ENCODE peak calls at places on chromosomes 16 and 17, in ten cellular contexts. One of them, this sample, is unnamed.

GRCh38 chr17:9729735-9730420 is 61.5 kb downstream of the DHRS7C start:
- DNase-seq in GM23248: peak; percentile 14
- DNase-seq in PC-3: peak; percentile 52
- DNase-seq in GM23338: no peak
- DNase-seq in SK-N-SH: no peak
- DNase-seq in MM.1S: no peak
- DNase-seq in HCT116: no peak
- DNase-seq in OCI-LY7: no peak
- DNase-seq in hepatocyte: no peak
- DNase-seq in PC-9: peak; percentile 55
- DNase-seq in this sample: no peak

GRCh38 chr16:89402962-89403361 is 87.4 kb downstream of the ANKRD11 start:
- DNase-seq in GM23248: no peak
- DNase-seq in PC-3: no peak
- DNase-seq in GM23338: no peak
- DNase-seq in SK-N-SH: no peak
- DNase-seq in MM.1S: no peak
- DNase-seq in HCT116: no peak
- DNase-seq in OCI-LY7: peak; percentile 28
- DNase-seq in hepatocyte: no peak
- DNase-seq in PC-9: no peak
- DNase-seq in this sample: no peak

GRCh38 chr16:69741519-69741918 is 13.2 kb downstream of the NOB1 start:
- DNase-seq in GM23248: no peak
- DNase-seq in PC-3: peak; percentile 29
- DNase-seq in GM23338: no peak
- DNase-seq in SK-N-SH: no peak
- DNase-seq in MM.1S: no peak
- DNase-seq in HCT116: no peak
- DNase-seq in OCI-LY7: no peak
- DNase-seq in hepatocyte: no peak
- DNase-seq in PC-9: peak; percentile 43
- DNase-seq in this sample: no peak

GRCh38 chr16:12639044-12639443 is 164.6 kb downstream of the CPPED1 start:
- DNase-seq in GM23248: peak; percentile 76
- DNase-seq in PC-3: no peak
- DNase-seq in GM23338: no peak
- DNase-seq in SK-N-SH: no peak
- DNase-seq in MM.1S: no peak
- DNase-seq in HCT116: no peak
- DNase-seq in OCI-LY7: no peak
- DNase-seq in hepatocyte: no peak
- DNase-seq in PC-9: no peak
- DNase-seq in this sample: peak; percentile 41

GRCh38 chr16:87464691-87465300 is 28.0 kb downstream of the ZCCHC14 start:
- DNase-seq in GM23248: peak; percentile 98
- DNase-seq in PC-3: peak; percentile 61
- DNase-seq in GM23338: no peak
- DNase-seq in SK-N-SH: peak; percentile 58
- DNase-seq in MM.1S: no peak
- DNase-seq in HCT116: no peak
- DNase-seq in OCI-LY7: no peak
- DNase-seq in hepatocyte: peak; percentile 80
- DNase-seq in PC-9: peak; percentile 41
- DNase-seq in this sample: no peak

GRCh38 chr16:70638814-70639792 is 7.3 kb upstream of the IL34 start:
- DNase-seq in GM23248: peak; percentile 36
- DNase-seq in PC-3: no peak
- DNase-seq in GM23338: no peak
- DNase-seq in SK-N-SH: peak; percentile 67
- DNase-seq in MM.1S: peak; percentile 73
- DNase-seq in HCT116: no peak
- DNase-seq in OCI-LY7: no peak
- DNase-seq in hepatocyte: peak; percentile 71
- DNase-seq in PC-9: no peak
- DNase-seq in this sample: peak; percentile 34

GRCh38 chr16:88770459-88771293 is 14.3 kb downstream of the PIEZO1 start:
- DNase-seq in GM23248: no peak
- DNase-seq in PC-3: peak; percentile 61
- DNase-seq in GM23338: peak; percentile 70
- DNase-seq in SK-N-SH: peak; percentile 78
- DNase-seq in MM.1S: no peak
- DNase-seq in HCT116: peak; percentile 78
- DNase-seq in OCI-LY7: no peak
- DNase-seq in hepatocyte: peak; percentile 91
- DNase-seq in PC-9: peak; percentile 96
- DNase-seq in this sample: peak; percentile 76

GRCh38 chr16:53626816-53627215 is 76.8 kb downstream of the RPGRIP1L start:
- DNase-seq in GM23248: no peak
- DNase-seq in PC-3: no peak
- DNase-seq in GM23338: no peak
- DNase-seq in SK-N-SH: no peak
- DNase-seq in MM.1S: no peak
- DNase-seq in HCT116: no peak
- DNase-seq in OCI-LY7: no peak
- DNase-seq in hepatocyte: no peak
- DNase-seq in PC-9: no peak
- DNase-seq in this sample: no peak

GRCh38 chr17:42000399-42001076 is 16.7 kb downstream of the DNAJC7 start:
- DNase-seq in GM23248: no peak
- DNase-seq in PC-3: no peak
- DNase-seq in GM23338: no peak
- DNase-seq in SK-N-SH: no peak
- DNase-seq in MM.1S: no peak
- DNase-seq in HCT116: no peak
- DNase-seq in OCI-LY7: no peak
- DNase-seq in hepatocyte: no peak
- DNase-seq in PC-9: no peak
- DNase-seq in this sample: no peak

GRCh38 chr17:49315974-49316570 is 46.0 kb downstream of the ZNF652 start:
- DNase-seq in GM23248: peak; percentile 55
- DNase-seq in PC-3: peak; percentile 60
- DNase-seq in GM23338: no peak
- DNase-seq in SK-N-SH: no peak
- DNase-seq in MM.1S: no peak
- DNase-seq in HCT116: no peak
- DNase-seq in OCI-LY7: peak; percentile 56
- DNase-seq in hepatocyte: no peak
- DNase-seq in PC-9: no peak
- DNase-seq in this sample: peak; percentile 92

GRCh38 chr17:20010099-20010863 is 1.1 kb downstream of the SPECC1 start:
- DNase-seq in GM23248: peak; percentile 76
- DNase-seq in PC-3: peak; percentile 90
- DNase-seq in GM23338: peak; percentile 66
- DNase-seq in SK-N-SH: peak; percentile 64
- DNase-seq in MM.1S: peak; percentile 44
- DNase-seq in HCT116: peak; percentile 54
- DNase-seq in OCI-LY7: no peak
- DNase-seq in hepatocyte: peak; percentile 78
- DNase-seq in PC-9: peak; percentile 60
- DNase-seq in this sample: no peak

GRCh38 chr17:64091571-64091970 is 38.4 kb downstream of the ERN1 start:
- DNase-seq in GM23248: no peak
- DNase-seq in PC-3: no peak
- DNase-seq in GM23338: no peak
- DNase-seq in SK-N-SH: no peak
- DNase-seq in MM.1S: no peak
- DNase-seq in HCT116: no peak
- DNase-seq in OCI-LY7: no peak
- DNase-seq in hepatocyte: no peak
- DNase-seq in PC-9: no peak
- DNase-seq in this sample: no peak

GRCh38 chr16:24493859-24494258 is 45.5 kb upstream of the RBBP6 start:
- DNase-seq in GM23248: peak; percentile 26
- DNase-seq in PC-3: peak; percentile 68
- DNase-seq in GM23338: no peak
- DNase-seq in SK-N-SH: no peak
- DNase-seq in MM.1S: no peak
- DNase-seq in HCT116: no peak
- DNase-seq in OCI-LY7: no peak
- DNase-seq in hepatocyte: no peak
- DNase-seq in PC-9: peak; percentile 46
- DNase-seq in this sample: no peak

GRCh38 chr16:27646811-27647210 is 96.9 kb downstream of the KATNIP start:
- DNase-seq in GM23248: peak; percentile 47
- DNase-seq in PC-3: no peak
- DNase-seq in GM23338: no peak
- DNase-seq in SK-N-SH: no peak
- DNase-seq in MM.1S: no peak
- DNase-seq in HCT116: no peak
- DNase-seq in OCI-LY7: no peak
- DNase-seq in hepatocyte: no peak
- DNase-seq in PC-9: no peak
- DNase-seq in this sample: no peak

DNA sequence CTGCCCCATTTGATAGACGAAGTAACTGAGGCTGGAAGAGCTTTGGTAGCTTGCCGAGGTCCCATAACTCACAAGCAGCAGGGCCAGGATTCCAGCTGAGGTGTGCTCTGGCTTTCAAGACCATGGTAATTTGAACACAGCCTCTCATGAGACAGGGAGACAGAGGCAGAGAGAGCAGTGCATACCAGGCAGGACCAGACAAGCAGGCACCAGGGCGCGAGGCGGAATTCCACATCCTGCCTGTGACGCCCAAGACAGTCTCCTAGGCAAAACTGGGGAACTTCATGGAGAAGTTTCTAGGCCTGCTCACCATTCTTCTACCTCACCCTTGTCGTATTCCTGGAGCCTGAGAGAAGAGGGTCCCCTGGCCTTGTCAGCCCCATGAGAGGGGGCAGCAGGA is 19.2 kb downstream of the SDK2 start:
- DNase-seq in GM23248: no peak
- DNase-seq in PC-3: no peak
- DNase-seq in GM23338: no peak
- DNase-seq in SK-N-SH: no peak
- DNase-seq in MM.1S: no peak
- DNase-seq in HCT116: no peak
- DNase-seq in OCI-LY7: no peak
- DNase-seq in hepatocyte: no peak
- DNase-seq in PC-9: no peak
- DNase-seq in this sample: no peak
- H3K4me3 ChIP-seq in GM23248: no peak overlapping the region
- H3K4me3 ChIP-seq in PC-3: no peak overlapping the region
- H3K4me3 ChIP-seq in GM23338: no peak overlapping the region
- H3K4me3 ChIP-seq in SK-N-SH: no peak overlapping the region
- H3K4me3 ChIP-seq in MM.1S: no peak overlapping the region
- H3K4me3 ChIP-seq in HCT116: no peak overlapping the region
- H3K4me3 ChIP-seq in OCI-LY7: no peak overlapping the region
- H3K4me3 ChIP-seq in hepatocyte: no peak overlapping the region
- H3K4me3 ChIP-seq in PC-9: no peak overlapping the region
- H3K4me3 ChIP-seq in this sample: no peak overlapping the region

DNA sequence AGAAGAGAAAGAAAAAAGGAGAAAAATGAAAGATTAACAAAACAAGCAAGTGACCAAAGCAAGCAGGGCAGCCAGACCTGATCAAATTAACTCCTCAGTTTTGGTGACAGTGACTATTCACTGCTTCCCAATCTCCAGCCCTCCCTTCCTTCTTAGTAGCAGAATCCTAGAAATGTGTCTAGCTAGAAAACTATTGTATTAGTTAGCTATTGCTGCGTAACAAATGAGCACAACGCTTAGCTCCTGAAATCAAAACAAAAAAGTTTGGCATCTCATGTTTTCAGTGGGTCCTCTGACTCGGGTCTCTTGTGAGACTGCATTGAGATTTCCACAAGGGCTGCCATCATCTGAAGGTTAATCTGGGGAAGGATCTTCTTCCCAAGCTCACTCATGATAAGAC is 213.9 kb downstream of the PARN start:
- DNase-seq in GM23248: no peak
- DNase-seq in PC-3: no peak
- DNase-seq in GM23338: no peak
- DNase-seq in SK-N-SH: no peak
- DNase-seq in MM.1S: no peak
- DNase-seq in HCT116: no peak
- DNase-seq in OCI-LY7: no peak
- DNase-seq in hepatocyte: no peak
- DNase-seq in PC-9: no peak
- DNase-seq in this sample: no peak
- H3K9me2 ChIP-seq in GM23248: no peaks in the 10 kb centered on the region
- H3K9me2 ChIP-seq in PC-3: no peaks in the 10 kb centered on the region
- H3K9me2 ChIP-seq in GM23338: no peaks in the 10 kb centered on the region
- H3K9me2 ChIP-seq in SK-N-SH: no peaks in the 10 kb centered on the region
- H3K9me2 ChIP-seq in MM.1S: no peaks in the 10 kb centered on the region
- H3K9me2 ChIP-seq in HCT116: no peaks in the 10 kb centered on the region
- H3K9me2 ChIP-seq in OCI-LY7: no peaks in the 10 kb centered on the region
- H3K9me2 ChIP-seq in hepatocyte: no peaks in the 10 kb centered on the region
- H3K9me2 ChIP-seq in PC-9: no peaks in the 10 kb centered on the region
- H3K9me2 ChIP-seq in this sample: no peaks in the 10 kb centered on the region

GRCh38 chr17:38558751-38559024 is 47.1 kb downstream of the SRCIN1 start:
- DNase-seq in GM23248: no peak
- DNase-seq in PC-3: no peak
- DNase-seq in GM23338: peak; percentile 42
- DNase-seq in SK-N-SH: no peak
- DNase-seq in MM.1S: no peak
- DNase-seq in HCT116: no peak
- DNase-seq in OCI-LY7: no peak
- DNase-seq in hepatocyte: no peak
- DNase-seq in PC-9: no peak
- DNase-seq in this sample: no peak
- H3K4me3 ChIP-seq in GM23248: peak overlapping the region; percentile 70
- H3K4me3 ChIP-seq in PC-3: peak overlapping the region; percentile 50
- H3K4me3 ChIP-seq in GM23338: peak overlapping the region; percentile 81
- H3K4me3 ChIP-seq in SK-N-SH: peak overlapping the region; percentile 35
- H3K4me3 ChIP-seq in MM.1S: peak overlapping the region; percentile 71
- H3K4me3 ChIP-seq in HCT116: peak overlapping the region; percentile 61
- H3K4me3 ChIP-seq in OCI-LY7: peak overlapping the region; percentile 64
- H3K4me3 ChIP-seq in hepatocyte: no peak overlapping the region
- H3K4me3 ChIP-seq in PC-9: peak overlapping the region; percentile 57
- H3K4me3 ChIP-seq in this sample: peak overlapping the region; percentile 70

GRCh38 chr17:77298811-77299210 is 158.0 kb downstream of the SEC14L1 start:
- DNase-seq in GM23248: no peak
- DNase-seq in PC-3: no peak
- DNase-seq in GM23338: no peak
- DNase-seq in SK-N-SH: no peak
- DNase-seq in MM.1S: no peak
- DNase-seq in HCT116: no peak
- DNase-seq in OCI-LY7: no peak
- DNase-seq in hepatocyte: no peak
- DNase-seq in PC-9: no peak
- DNase-seq in this sample: no peak

GRCh38 chr17:77295410-77295809 is 154.6 kb downstream of the SEC14L1 start:
- DNase-seq in GM23248: no peak
- DNase-seq in PC-3: no peak
- DNase-seq in GM23338: no peak
- DNase-seq in SK-N-SH: no peak
- DNase-seq in MM.1S: no peak
- DNase-seq in HCT116: no peak
- DNase-seq in OCI-LY7: no peak
- DNase-seq in hepatocyte: no peak
- DNase-seq in PC-9: no peak
- DNase-seq in this sample: no peak

GRCh38 chr17:77299256-77300015 is 158.7 kb downstream of the SEC14L1 start:
- DNase-seq in GM23248: no peak
- DNase-seq in PC-3: no peak
- DNase-seq in GM23338: no peak
- DNase-seq in SK-N-SH: no peak
- DNase-seq in MM.1S: no peak
- DNase-seq in HCT116: no peak
- DNase-seq in OCI-LY7: no peak
- DNase-seq in hepatocyte: no peak
- DNase-seq in PC-9: no peak
- DNase-seq in this sample: no peak

GRCh38 chr17:77297693-77298666 is 157.2 kb downstream of the SEC14L1 start:
- DNase-seq in GM23248: no peak
- DNase-seq in PC-3: no peak
- DNase-seq in GM23338: no peak
- DNase-seq in SK-N-SH: no peak
- DNase-seq in MM.1S: no peak
- DNase-seq in HCT116: no peak
- DNase-seq in OCI-LY7: no peak
- DNase-seq in hepatocyte: no peak
- DNase-seq in PC-9: no peak
- DNase-seq in this sample: no peak

GRCh38 chr17:77296769-77297409 is 156.1 kb downstream of the SEC14L1 start:
- DNase-seq in GM23248: no peak
- DNase-seq in PC-3: no peak
- DNase-seq in GM23338: no peak
- DNase-seq in SK-N-SH: no peak
- DNase-seq in MM.1S: no peak
- DNase-seq in HCT116: no peak
- DNase-seq in OCI-LY7: no peak
- DNase-seq in hepatocyte: no peak
- DNase-seq in PC-9: no peak
- DNase-seq in this sample: no peak
- H3K9me2 ChIP-seq in GM23248: no peaks in the 10 kb centered on the region
- H3K9me2 ChIP-seq in PC-3: no peaks in the 10 kb centered on the region
- H3K9me2 ChIP-seq in GM23338: no peaks in the 10 kb centered on the region
- H3K9me2 ChIP-seq in SK-N-SH: no peaks in the 10 kb centered on the region
- H3K9me2 ChIP-seq in MM.1S: no peaks in the 10 kb centered on the region
- H3K9me2 ChIP-seq in HCT116: no peaks in the 10 kb centered on the region
- H3K9me2 ChIP-seq in OCI-LY7: no peaks in the 10 kb centered on the region
- H3K9me2 ChIP-seq in hepatocyte: no peaks in the 10 kb centered on the region
- H3K9me2 ChIP-seq in PC-9: no peaks in the 10 kb centered on the region
- H3K9me2 ChIP-seq in this sample: no peaks in the 10 kb centered on the region

This sample was measured in Karpas-422.